ENCODE peak calls at places on chromosomes 13 and 19, in eight cellular contexts. Y, M, X, R, O, E, K and P are unnamed samples.

GRCh38 chr13:41596190-41596589 is 138.8 kb downstream of the RGCC start:
- DNase-seq in Y (peak), M (no peak), X (no peak), R (no peak), O (no peak), E (no peak), K (peak), P (no peak)

GRCh38 chr13:91347996-91348905 is 764 bp downstream of the MIR17HG start:
- DNase-seq in Y (peak), M (peak), X (peak), R (peak), O (peak), E (peak), K (peak), P (no peak)

GRCh38 chr13:113613789-113614379 is 29.3 kb downstream of the TFDP1 start:
- DNase-seq in Y (no peak), M (no peak), X (no peak), R (no peak), O (no peak), E (no peak), K (no peak), P (no peak)

GRCh38 chr13:33004454-33004853 is 11.8 kb upstream of the KL start:
- DNase-seq in Y (no peak), M (no peak), X (no peak), R (no peak), O (no peak), E (no peak), K (no peak), P (no peak)

GRCh38 chr13:28258401-28258800 is 120.1 kb downstream of the PAN3 start:
- DNase-seq in Y (no peak), M (no peak), X (no peak), R (no peak), O (no peak), E (no peak), K (no peak), P (no peak)

GRCh38 chr19:2949939-2950285 is 5.1 kb upstream of the ZNF77 start:
- DNase-seq in Y (peak), M (no peak), X (no peak), R (no peak), O (peak), E (no peak), K (no peak), P (no peak)

GRCh38 chr19:21693399-21693798 is 74.0 kb downstream of the ZNF100 start:
- DNase-seq in Y (no peak), M (no peak), X (no peak), R (no peak), O (peak), E (no peak), K (no peak), P (no peak)

GRCh38 chr19:23393121-23393520 is 2.1 kb downstream of the ZNF91 start:
- DNase-seq in Y (no peak), M (no peak), X (no peak), R (no peak), O (peak), E (no peak), K (peak), P (no peak)

GRCh38 chr13:20378721-20379120 is 146.6 kb upstream of the GJB6 start:
- DNase-seq in Y (no peak), M (no peak), X (no peak), R (no peak), O (peak), E (no peak), K (no peak), P (no peak)

GRCh38 chr19:1860133-1860775 is 3.1 kb downstream of the KLF16 start:
- DNase-seq in Y (peak), M (peak), X (no peak), R (peak), O (peak), E (peak), K (peak), P (no peak)

GRCh38 chr19:3387645-3388589 is 21.5 kb downstream of the NFIC start:
- DNase-seq in Y (peak), M (peak), X (peak), R (no peak), O (peak), E (no peak), K (peak), P (no peak)

GRCh38 chr13:35887028-35887666 is 244.0 kb downstream of the DCLK1 start:
- DNase-seq in Y (no peak), M (no peak), X (no peak), R (no peak), O (no peak), E (no peak), K (no peak), P (no peak)

GRCh38 chr13:82292334-82292733 is 1589.9 kb downstream of the SLITRK1 start:
- DNase-seq in Y (no peak), M (no peak), X (no peak), R (no peak), O (no peak), E (no peak), K (no peak), P (no peak)

GRCh38 chr13:68851026-68851425 is 1256.6 kb upstream of the ATXN8OS start:
- DNase-seq in Y (peak), M (no peak), X (no peak), R (no peak), O (no peak), E (no peak), K (no peak), P (no peak)

GRCh38 chr19:35204799-35205732 is 23.5 kb downstream of the FAM187B start:
- DNase-seq in Y (no peak), M (no peak), X (no peak), R (no peak), O (no peak), E (no peak), K (no peak), P (no peak)

GRCh38 chr13:111388851-111389500 is 68.5 kb downstream of the TEX29 start:
- DNase-seq in Y (no peak), M (no peak), X (no peak), R (peak), O (no peak), E (no peak), K (no peak), P (no peak)

GRCh38 chr19:8655340-8655709 is 24.9 kb downstream of the NFILZ start:
- DNase-seq in Y (no peak), M (no peak), X (no peak), R (peak), O (no peak), E (no peak), K (no peak), P (no peak)

GRCh38 chr13:95296326-95296939 is 4.8 kb downstream of the ABCC4 start:
- DNase-seq in Y (no peak), M (no peak), X (no peak), R (peak), O (peak), E (no peak), K (peak), P (no peak)

GRCh38 chr13:101258071-101258470 is 158.2 kb downstream of the NALCN start:
- DNase-seq in Y (peak), M (no peak), X (no peak), R (peak), O (peak), E (peak), K (peak), P (peak)

GRCh38 chr19:57348136-57348535 is 2.9 kb upstream of the ZNF304 start:
- DNase-seq in Y (peak), M (no peak), X (no peak), R (no peak), O (peak), E (no peak), K (peak), P (peak)

GRCh38 chr13:36297259-36297599 is 385 bp downstream of the CCDC169 start:
- DNase-seq in Y (peak), M (no peak), X (no peak), R (no peak), O (peak), E (no peak), K (peak), P (no peak)

GRCh38 chr13:19644947-19645439 is 11.5 kb downstream of the MPHOSPH8 start:
- DNase-seq in Y (no peak), M (no peak), X (no peak), R (no peak), O (no peak), E (no peak), K (no peak), P (no peak)

GRCh38 chr13:60448907-60449510 is 52.0 kb downstream of the TDRD3 start:
- DNase-seq in Y (peak), M (no peak), X (no peak), R (peak), O (peak), E (no peak), K (peak), P (peak)

GRCh38 chr13:31328549-31329229 is 128.9 kb downstream of the B3GLCT start:
- DNase-seq in Y (peak), M (no peak), X (no peak), R (no peak), O (peak), E (no peak), K (peak), P (no peak)

GRCh38 chr19:655691-656090 is 7.3 kb downstream of the RNF126 start:
- DNase-seq in Y (no peak), M (no peak), X (no peak), R (no peak), O (no peak), E (no peak), K (no peak), P (no peak)

GRCh38 chr19:42324655-42325307 is 654 bp upstream of the MEGF8 start:
- DNase-seq in Y (no peak), M (no peak), X (no peak), R (peak), O (no peak), E (no peak), K (no peak), P (no peak)

GRCh38 chr19:2337329-2337707 is 8.8 kb downstream of the SPPL2B start:
- DNase-seq in Y (peak), M (no peak), X (peak), R (no peak), O (peak), E (no peak), K (no peak), P (no peak)

GRCh38 chr13:41622545-41623429 is 165.4 kb downstream of the RGCC start:
- DNase-seq in Y (peak), M (no peak), X (no peak), R (no peak), O (no peak), E (no peak), K (peak), P (no peak)